ENCODE peak calls at places on chromosomes 2 and 18, in ten cellular contexts. Y, J, D, M, Q, W, X, K, H and S are unnamed samples. For H3K27me3, the result is how much of the 10 kb centered on the place peaks cover.

GRCh38 chr2:241770185-241770935 is 6.3 kb upstream of the GAL3ST2 start:
- DNase-seq in Y (no peak), J (no peak), D (peak), M (no peak), Q (no peak), W (no peak), X (no peak), K (no peak), H (no peak), S (peak)

GRCh38 chr2:200585730-200586643 is at the start of gene AOX1:
- DNase-seq in Y (peak), J (peak), D (peak), M (peak), Q (peak), W (peak), X (no peak), K (peak), H (peak), S (peak)

GRCh38 chr2:48448274-48449061 is 81.5 kb upstream of the STON1 start:
- DNase-seq in Y (no peak), J (no peak), D (no peak), M (peak), Q (no peak), W (no peak), X (no peak), K (peak), H (no peak), S (peak)

GRCh38 chr2:10447300-10448207 is 573 bp downstream of the ODC1 start:
- DNase-seq in Y (no peak), J (peak), D (peak), M (peak), Q (peak), W (peak), X (no peak), K (peak), H (no peak), S (peak)

GRCh38 chr2:227154976-227155375 is 9.0 kb downstream of the COL4A4 start:
- DNase-seq in Y (peak), J (no peak), D (no peak), M (peak), Q (no peak), W (no peak), X (peak), K (no peak), H (no peak), S (no peak)

GRCh38 chr2:231621051-231621879 is 28.6 kb downstream of the TEX44 start:
- DNase-seq in Y (peak), J (no peak), D (peak), M (no peak), Q (no peak), W (no peak), X (no peak), K (no peak), H (peak), S (no peak)

GRCh38 chr2:102473020-102473419 is at the start of gene SLC9A4:
- DNase-seq in Y (no peak), J (peak), D (peak), M (peak), Q (peak), W (peak), X (no peak), K (peak), H (no peak), S (peak)

GRCh38 chr18:77346446-77346845 is 96.8 kb downstream of the GALR1 start:
- DNase-seq in Y (no peak), J (no peak), D (no peak), M (no peak), Q (no peak), W (no peak), X (no peak), K (no peak), H (no peak), S (no peak)

GRCh38 chr18:48328473-48329205 is 80.5 kb downstream of the ZBTB7C start:
- DNase-seq in Y (no peak), J (no peak), D (peak), M (peak), Q (no peak), W (no peak), X (peak), K (peak), H (no peak), S (no peak)

GRCh38 chr2:101362777-101363176 is 24.5 kb downstream of the CREG2 start:
- DNase-seq in Y (no peak), J (no peak), D (no peak), M (no peak), Q (no peak), W (no peak), X (no peak), K (no peak), H (no peak), S (no peak)

GRCh38 chr2:230906471-230907230 is 18.4 kb downstream of the GPR55 start:
- DNase-seq in Y (peak), J (no peak), D (no peak), M (no peak), Q (no peak), W (no peak), X (no peak), K (no peak), H (no peak), S (no peak)

GRCh38 chr2:130870161-130870485 is 33.4 kb downstream of the ARHGEF4 start:
- DNase-seq in Y (no peak), J (no peak), D (no peak), M (no peak), Q (no peak), W (no peak), X (no peak), K (no peak), H (no peak), S (no peak)

GRCh38 chr2:130872276-130873125 is 35.8 kb downstream of the ARHGEF4 start:
- DNase-seq in Y (no peak), J (no peak), D (no peak), M (no peak), Q (no peak), W (no peak), X (no peak), K (no peak), H (no peak), S (no peak)

GRCh38 chr2:130871843-130872242 is 35.1 kb downstream of the ARHGEF4 start:
- DNase-seq in Y (no peak), J (no peak), D (no peak), M (no peak), Q (no peak), W (no peak), X (no peak), K (no peak), H (no peak), S (no peak)

GRCh38 chr2:130869441-130870160 is 32.9 kb downstream of the ARHGEF4 start:
- DNase-seq in Y (no peak), J (no peak), D (no peak), M (no peak), Q (no peak), W (no peak), X (no peak), K (no peak), H (no peak), S (no peak)

DNA sequence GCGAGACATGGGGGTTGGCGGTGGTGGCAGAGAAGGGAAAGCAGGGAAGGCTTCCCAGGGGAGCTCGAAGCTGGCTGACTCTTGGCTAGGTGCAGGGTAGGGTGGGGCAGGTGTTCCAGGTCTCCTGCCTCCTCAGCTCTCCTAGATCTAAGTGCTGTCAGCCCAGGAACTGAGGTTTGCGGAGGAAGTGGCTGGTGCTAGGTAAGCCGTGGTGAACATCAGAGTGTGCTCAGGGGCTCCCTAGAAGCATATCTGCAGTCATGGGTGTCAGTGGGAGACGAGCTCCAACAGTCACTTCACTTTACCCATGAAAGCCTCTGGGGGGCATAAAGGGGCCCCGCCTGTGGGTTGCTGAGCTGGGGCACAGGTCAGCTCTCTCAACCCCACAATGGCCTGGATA is 34.1 kb downstream of the ARHGEF4 start:
- DNase-seq in Y (no peak), J (no peak), D (no peak), M (no peak), Q (no peak), W (no peak), X (no peak), K (no peak), H (no peak), S (no peak)
- H3K27me3 ChIP-seq in Y (under half), J (under half), D (under half), M (half or more), Q (under half), W (under half), X (under half), K (under half), H (under half), S (under half)

GRCh38 chr2:176161041-176161785 is 4.1 kb downstream of the HOXD3 start:
- DNase-seq in Y (no peak), J (no peak), D (no peak), M (no peak), Q (no peak), W (no peak), X (no peak), K (no peak), H (no peak), S (no peak)

GRCh38 chr2:176158855-176159677 is 2.0 kb downstream of the HOXD3 start:
- DNase-seq in Y (no peak), J (no peak), D (no peak), M (no peak), Q (no peak), W (no peak), X (no peak), K (no peak), H (no peak), S (no peak)

GRCh38 chr2:176158306-176158643 is 1.2 kb downstream of the HOXD3 start:
- DNase-seq in Y (no peak), J (no peak), D (no peak), M (no peak), Q (no peak), W (no peak), X (no peak), K (no peak), H (no peak), S (no peak)

GRCh38 chr2:176160251-176161040 is 3.3 kb downstream of the HOXD3 start:
- DNase-seq in Y (no peak), J (no peak), D (no peak), M (no peak), Q (no peak), W (no peak), X (no peak), K (no peak), H (no peak), S (no peak)

DNA sequence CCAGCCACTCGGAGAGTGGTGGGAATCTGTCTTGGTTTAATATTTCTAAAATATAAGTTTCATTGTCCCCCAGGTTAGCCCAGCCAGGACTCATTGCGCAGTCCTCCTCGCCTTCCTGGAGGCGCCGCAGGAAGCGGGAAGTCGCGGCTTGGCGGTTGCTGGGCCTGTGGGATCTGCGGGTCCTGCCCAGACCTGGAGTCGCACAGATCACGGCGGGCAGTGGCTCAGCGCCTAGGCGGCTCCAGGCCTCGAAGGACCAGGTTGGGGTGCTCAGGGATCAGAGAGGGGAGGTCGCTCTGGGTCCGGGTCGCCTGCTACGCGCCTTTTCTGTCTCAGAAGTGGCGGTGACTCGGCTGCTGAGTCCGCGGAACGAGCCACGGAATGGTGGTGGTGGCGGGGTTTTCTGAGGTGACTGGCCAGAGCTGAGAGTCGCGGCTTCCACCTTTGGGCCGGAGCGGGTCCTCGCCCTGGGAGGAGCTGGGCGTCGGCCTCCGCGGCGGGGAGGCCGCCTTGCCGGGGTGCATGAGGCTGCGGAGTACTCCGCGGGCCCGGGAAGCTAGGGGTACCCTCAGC is 2.7 kb downstream of the HOXD3 start:
- DNase-seq in Y (no peak), J (no peak), D (no peak), M (no peak), Q (no peak), W (no peak), X (no peak), K (no peak), H (no peak), S (no peak)
- H3K27me3 ChIP-seq in Y (under half), J (under half), D (half or more), M (under half), Q (under half), W (under half), X (under half), K (half or more), H (under half), S (under half)

DNA sequence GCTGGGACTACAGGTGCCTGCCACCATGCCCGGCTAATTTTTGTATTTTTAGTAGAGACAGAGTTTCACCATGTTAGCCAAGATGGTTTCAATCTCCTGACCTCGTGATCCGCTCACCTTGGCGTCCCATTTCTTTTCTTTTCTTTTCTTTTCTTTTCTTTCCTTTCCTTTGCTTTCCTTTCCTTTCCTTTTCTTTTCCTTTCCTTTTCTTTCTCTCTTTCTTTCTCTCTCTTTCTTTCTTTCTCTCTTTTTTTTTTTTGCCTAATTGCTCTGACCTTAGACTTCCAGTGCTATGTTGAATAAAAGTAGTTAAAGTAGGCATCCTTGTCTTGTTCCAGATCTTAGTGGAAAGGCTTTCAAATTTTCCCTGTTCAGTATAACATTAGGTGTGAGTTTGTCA is 41.0 kb upstream of the REEP1 start:
- DNase-seq in Y (no peak), J (no peak), D (no peak), M (no peak), Q (no peak), W (no peak), X (no peak), K (no peak), H (no peak), S (no peak)
- H3K27me3 ChIP-seq in Y (under half), J (under half), D (under half), M (under half), Q (under half), W (under half), X (under half), K (under half), H (under half), S (under half)

GRCh38 chr2:120344214-120344990 is 1.5 kb upstream of the INHBB start:
- DNase-seq in Y (no peak), J (peak), D (peak), M (peak), Q (no peak), W (no peak), X (no peak), K (no peak), H (peak), S (no peak)

GRCh38 chr2:120342451-120342850 is 3.5 kb upstream of the INHBB start:
- DNase-seq in Y (no peak), J (no peak), D (no peak), M (no peak), Q (no peak), W (no peak), X (no peak), K (no peak), H (no peak), S (no peak)

GRCh38 chr2:120343433-120344105 is 2.4 kb upstream of the INHBB start:
- DNase-seq in Y (peak), J (peak), D (peak), M (peak), Q (peak), W (peak), X (no peak), K (peak), H (peak), S (peak)

GRCh38 chr2:120341977-120342376 is 4.0 kb upstream of the INHBB start:
- DNase-seq in Y (no peak), J (no peak), D (no peak), M (no peak), Q (no peak), W (no peak), X (no peak), K (no peak), H (no peak), S (no peak)

GRCh38 chr2:120343100-120343432 is 2.9 kb upstream of the INHBB start:
- DNase-seq in Y (no peak), J (no peak), D (no peak), M (no peak), Q (no peak), W (no peak), X (no peak), K (no peak), H (no peak), S (no peak)
- H3K27me3 ChIP-seq in Y (under half), J (under half), D (half or more), M (under half), Q (under half), W (under half), X (half or more), K (half or more), H (under half), S (under half)

DNA sequence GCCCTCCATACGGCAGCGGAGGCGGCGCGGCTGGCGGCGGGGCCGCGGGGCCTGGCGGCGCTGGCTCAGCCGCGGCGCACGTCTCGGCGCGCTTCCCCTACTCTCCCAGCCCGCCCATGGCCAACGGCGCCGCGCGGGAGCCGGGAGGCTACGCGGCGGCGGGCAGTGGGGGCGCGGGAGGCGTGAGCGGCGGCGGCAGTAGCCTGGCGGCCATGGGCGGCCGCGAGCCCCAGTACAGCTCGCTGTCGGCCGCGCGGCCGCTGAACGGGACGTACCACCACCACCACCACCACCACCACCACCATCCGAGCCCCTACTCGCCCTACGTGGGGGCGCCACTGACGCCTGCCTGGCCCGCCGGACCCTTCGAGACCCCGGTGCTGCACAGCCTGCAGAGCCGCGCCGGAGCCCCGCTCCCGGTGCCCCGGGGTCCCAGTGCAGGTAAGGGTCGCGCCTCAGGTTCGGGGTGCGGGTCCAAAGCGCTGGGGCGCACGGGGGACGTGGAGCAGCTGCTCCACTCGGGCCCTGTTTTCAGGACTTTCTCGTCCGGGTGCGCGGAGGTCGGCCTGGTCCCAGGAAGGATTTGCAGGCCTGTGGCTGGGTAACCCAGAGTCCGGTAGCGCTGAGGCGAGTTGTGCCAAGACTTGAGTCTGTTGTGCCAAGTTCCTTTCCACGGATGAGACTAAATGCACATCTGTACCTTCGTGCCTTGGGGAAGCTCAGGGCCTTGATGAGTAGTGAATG is 2.6 kb downstream of the GATA6 start:
- DNase-seq in Y (no peak), J (peak), D (no peak), M (peak), Q (no peak), W (peak), X (no peak), K (peak), H (peak), S (no peak)
- H3K27me3 ChIP-seq in Y (under half), J (under half), D (under half), M (under half), Q (under half), W (under half), X (half or more), K (under half), H (under half), S (under half)

GRCh38 chr2:29114841-29115609 is at the start of gene CLIP4:
- DNase-seq in Y (peak), J (peak), D (peak), M (peak), Q (peak), W (peak), X (no peak), K (peak), H (peak), S (no peak)
- H3K27me3 ChIP-seq in Y (under half), J (under half), D (under half), M (under half), Q (under half), W (under half), X (under half), K (under half), H (under half), S (under half)

GRCh38 chr2:70793450-70793849 is 3.0 kb upstream of the FIGLA start:
- DNase-seq in Y (no peak), J (no peak), D (no peak), M (no peak), Q (no peak), W (no peak), X (no peak), K (no peak), H (no peak), S (no peak)

GRCh38 chr2:70796247-70796646 is 5.8 kb upstream of the FIGLA start:
- DNase-seq in Y (no peak), J (no peak), D (peak), M (no peak), Q (no peak), W (no peak), X (no peak), K (no peak), H (no peak), S (no peak)

GRCh38 chr2:70799706-70800105 is 9.3 kb upstream of the FIGLA start:
- DNase-seq in Y (no peak), J (no peak), D (no peak), M (no peak), Q (no peak), W (no peak), X (no peak), K (no peak), H (no peak), S (no peak)

GRCh38 chr2:70797502-70797901 is 7.1 kb upstream of the FIGLA start:
- DNase-seq in Y (no peak), J (no peak), D (no peak), M (no peak), Q (no peak), W (no peak), X (no peak), K (no peak), H (no peak), S (no peak)

GRCh38 chr2:70795164-70795995 is 4.9 kb upstream of the FIGLA start:
- DNase-seq in Y (no peak), J (no peak), D (no peak), M (no peak), Q (no peak), W (no peak), X (no peak), K (no peak), H (no peak), S (no peak)
- H3K27me3 ChIP-seq in Y (under half), J (under half), D (under half), M (under half), Q (under half), W (under half), X (under half), K (under half), H (under half), S (under half)

GRCh38 chr2:26581991-26582842 is 58.9 kb downstream of the CIB4 start:
- DNase-seq in Y (no peak), J (no peak), D (no peak), M (no peak), Q (no peak), W (no peak), X (no peak), K (no peak), H (peak), S (no peak)
- H3K27me3 ChIP-seq in Y (under half), J (under half), D (under half), M (half or more), Q (under half), W (under half), X (half or more), K (under half), H (under half), S (under half)

GRCh38 chr2:26610504-26611335 is 30.4 kb downstream of the CIB4 start:
- DNase-seq in Y (no peak), J (peak), D (no peak), M (no peak), Q (peak), W (no peak), X (no peak), K (no peak), H (no peak), S (peak)

GRCh38 chr2:26608557-26608956 is 32.6 kb downstream of the CIB4 start:
- DNase-seq in Y (no peak), J (no peak), D (no peak), M (no peak), Q (no peak), W (no peak), X (no peak), K (no peak), H (no peak), S (no peak)

GRCh38 chr2:26607698-26608097 is 33.5 kb downstream of the CIB4 start:
- DNase-seq in Y (no peak), J (no peak), D (no peak), M (no peak), Q (no peak), W (peak), X (no peak), K (no peak), H (no peak), S (no peak)

GRCh38 chr2:26609133-26609532 is 32.0 kb downstream of the CIB4 start:
- DNase-seq in Y (no peak), J (no peak), D (no peak), M (no peak), Q (no peak), W (no peak), X (no peak), K (no peak), H (no peak), S (no peak)

GRCh38 chr2:26609839-26610277 is 31.3 kb downstream of the CIB4 start:
- DNase-seq in Y (no peak), J (peak), D (no peak), M (no peak), Q (no peak), W (peak), X (no peak), K (no peak), H (no peak), S (no peak)
- H3K27me3 ChIP-seq in Y (under half), J (under half), D (under half), M (under half), Q (under half), W (under half), X (under half), K (under half), H (under half), S (under half)